ENCODE peak calls at places on chromosomes 7 and 10, in four cellular contexts. One of them, this sample, is unnamed.

GRCh38 chr10:11702264-11702663 is 39.9 kb upstream of the ECHDC3 start:
- DNase-seq in GM12891: no peak
- DNase-seq in upper lobe of right lung: no peak
- DNase-seq in cortex of kidney: no peak
- DNase-seq in this sample: peak

GRCh38 chr7:115782716-115783460 is 247.7 kb downstream of the TFEC start:
- DNase-seq in GM12891: no peak
- DNase-seq in upper lobe of right lung: no peak
- DNase-seq in cortex of kidney: no peak
- DNase-seq in this sample: no peak

GRCh38 chr10:79234391-79235318 is 112.6 kb upstream of the PPIF start:
- DNase-seq in GM12891: no peak
- DNase-seq in upper lobe of right lung: no peak
- DNase-seq in cortex of kidney: no peak
- DNase-seq in this sample: no peak

GRCh38 chr7:149232362-149232761 is 7.1 kb upstream of the ZNF212 start:
- DNase-seq in GM12891: no peak
- DNase-seq in upper lobe of right lung: no peak
- DNase-seq in cortex of kidney: no peak
- DNase-seq in this sample: no peak

GRCh38 chr10:116769791-116770190 is 27.4 kb upstream of the HSPA12A start:
- DNase-seq in GM12891: no peak
- DNase-seq in upper lobe of right lung: no peak
- DNase-seq in cortex of kidney: no peak
- DNase-seq in this sample: no peak

GRCh38 chr7:128221929-128222403 is 19.1 kb upstream of the LEP start:
- DNase-seq in GM12891: no peak
- DNase-seq in upper lobe of right lung: no peak
- DNase-seq in cortex of kidney: no peak
- DNase-seq in this sample: no peak

GRCh38 chr10:14403846-14404623 is 73.3 kb upstream of the FRMD4A start:
- DNase-seq in GM12891: no peak
- DNase-seq in upper lobe of right lung: no peak
- DNase-seq in cortex of kidney: no peak
- DNase-seq in this sample: no peak

GRCh38 chr7:29588212-29588611 is 24.6 kb downstream of the PRR15 start:
- DNase-seq in GM12891: no peak
- DNase-seq in upper lobe of right lung: no peak
- DNase-seq in cortex of kidney: no peak
- DNase-seq in this sample: no peak

GRCh38 chr10:122018951-122019413 is 30.0 kb downstream of the TACC2 start:
- DNase-seq in GM12891: no peak
- DNase-seq in upper lobe of right lung: peak
- DNase-seq in cortex of kidney: no peak
- DNase-seq in this sample: no peak

GRCh38 chr10:51273572-51273971 is 199.3 kb downstream of the PRKG1 start:
- DNase-seq in GM12891: no peak
- DNase-seq in upper lobe of right lung: no peak
- DNase-seq in cortex of kidney: no peak
- DNase-seq in this sample: no peak

GRCh38 chr10:70362357-70362756 is 20.1 kb downstream of the LRRC20 start:
- DNase-seq in GM12891: no peak
- DNase-seq in upper lobe of right lung: no peak
- DNase-seq in cortex of kidney: no peak
- DNase-seq in this sample: no peak

GRCh38 chr7:139703468-139704307 is 74.1 kb downstream of the HIPK2 start:
- DNase-seq in GM12891: no peak
- DNase-seq in upper lobe of right lung: no peak
- DNase-seq in cortex of kidney: no peak
- DNase-seq in this sample: no peak